ENCODE peak calls at places on chromosomes 5 and 9, in ten cellular contexts. O is NCI-H446, I is NCI-H1105, Q is HFFc6, S is heart right ventricle, Z is Right ventricle myocardium superior, N is C1 segment of cervical spinal cord, G is GM03348, T is iris pigment epithelial cell, D is body of pancreas. J is an unnamed sample.

GRCh38 chr5:7881816-7882215 is 12.9 kb downstream of the MTRR start:
- DNase-seq in D (no peak), O (no peak), S (no peak), Q (no peak), N (no peak), Z (no peak), T (no peak), G (no peak), I (no peak), J (no peak)

GRCh38 chr5:167049043-167049663 is 1242.3 kb upstream of the WWC1 start:
- DNase-seq in S (no peak), Z (no peak), Q (no peak), I (no peak), G (peak; percentile 5), T (peak; percentile 56), N (no peak), D (peak; percentile 65), O (peak; percentile 30), J (peak; percentile 44)

GRCh38 chr9:136867480-136867879 is 1.4 kb upstream of the EDF1 start:
- DNase-seq in G (no peak), N (no peak), D (no peak), Q (no peak), I (no peak), S (no peak), T (no peak), Z (no peak), O (no peak), J (no peak)

GRCh38 chr5:173941758-173942401 is 47.1 kb upstream of the C5orf47 start:
- DNase-seq in Q (no peak), I (no peak), Z (no peak), N (no peak), G (no peak), S (no peak), D (no peak), O (no peak), T (no peak), J (no peak)

GRCh38 chr9:35367451-35367850 is 122.5 kb upstream of the RUSC2 start:
- DNase-seq in S (no peak), O (no peak), N (no peak), Q (peak; percentile 92), G (peak; percentile 83), I (no peak), T (peak; percentile 93), Z (no peak), D (no peak), J (peak; percentile 72)

GRCh38 chr9:20504930-20505329 is 117.4 kb downstream of the MLLT3 start:
- DNase-seq in O (no peak), D (no peak), N (no peak), S (no peak), T (no peak), I (no peak), Z (no peak), Q (no peak), G (no peak), J (no peak)

GRCh38 chr9:35520404-35520790 is 30.5 kb downstream of the RUSC2 start:
- DNase-seq in G (no peak), T (peak; percentile 60), I (no peak), S (no peak), O (no peak), N (no peak), Z (no peak), Q (no peak), D (no peak), J (peak; percentile 48)

GRCh38 chr5:137313526-137314175 is 185.5 kb downstream of the SPOCK1 start:
- DNase-seq in S (no peak), O (no peak), Z (no peak), Q (no peak), N (no peak), G (no peak), D (no peak), T (no peak), I (no peak), J (no peak)

GRCh38 chr5:117084052-117084451 is 509.4 kb upstream of the SEMA6A start:
- DNase-seq in N (no peak), T (no peak), Q (no peak), I (no peak), G (no peak), D (no peak), S (no peak), Z (no peak), O (no peak), J (no peak)

GRCh38 chr9:36023260-36024048 is 13.3 kb upstream of the RECK start:
- DNase-seq in O (peak; percentile 82), N (peak; percentile 1), G (peak; percentile 65), Z (peak; percentile 50), T (peak; percentile 71), D (peak; percentile 75), S (peak; percentile 29), Q (peak; percentile 55), I (peak; percentile 55), J (peak; percentile 76)

GRCh38 chr9:105405514-105406131 is 42.2 kb upstream of the FSD1L start:
- DNase-seq in S (no peak), G (no peak), N (no peak), I (no peak), D (no peak), T (peak; percentile 63), O (no peak), Q (peak; percentile 37), Z (no peak), J (peak; percentile 25)

J was measured in fibroblast of villous mesenchyme.